ENCODE peak calls at places on chromosome 18, in eight cellular contexts. One of them, this sample, is unnamed.

GRCh38 chr18:34947711-34948125 is 93.5 kb upstream of the MAPRE2 start:
- DNase-seq in MM.1S: no peak
- DNase-seq in GM23248: peak
- DNase-seq in hepatocyte: no peak
- DNase-seq in SK-N-SH: no peak
- DNase-seq in PC-3: peak
- DNase-seq in neural progenitor cell: no peak
- DNase-seq in GM23338: no peak
- DNase-seq in this sample: no peak

GRCh38 chr18:45727068-45727467 is 3.1 kb downstream of the SLC14A1 start:
- DNase-seq in MM.1S: no peak
- DNase-seq in neural progenitor cell: no peak
- DNase-seq in SK-N-SH: no peak
- DNase-seq in PC-3: no peak
- DNase-seq in GM23248: no peak
- DNase-seq in GM23338: no peak
- DNase-seq in hepatocyte: no peak
- DNase-seq in this sample: no peak

GRCh38 chr18:3526421-3527354 is 76.7 kb downstream of the TGIF1 start:
- DNase-seq in hepatocyte: peak
- DNase-seq in SK-N-SH: peak
- DNase-seq in neural progenitor cell: peak
- DNase-seq in MM.1S: peak
- DNase-seq in GM23338: peak
- DNase-seq in GM23248: peak
- DNase-seq in PC-3: no peak
- DNase-seq in this sample: no peak

GRCh38 chr18:36769611-36770314 is 59.0 kb downstream of the TPGS2 start:
- DNase-seq in hepatocyte: no peak
- DNase-seq in MM.1S: no peak
- DNase-seq in neural progenitor cell: peak
- DNase-seq in GM23248: peak
- DNase-seq in SK-N-SH: no peak
- DNase-seq in PC-3: no peak
- DNase-seq in GM23338: peak
- DNase-seq in this sample: no peak

GRCh38 chr18:21164746-21165145 is 53.1 kb upstream of the ROCK1 start:
- DNase-seq in GM23248: peak
- DNase-seq in PC-3: no peak
- DNase-seq in SK-N-SH: no peak
- DNase-seq in hepatocyte: no peak
- DNase-seq in neural progenitor cell: no peak
- DNase-seq in MM.1S: no peak
- DNase-seq in GM23338: no peak
- DNase-seq in this sample: no peak

GRCh38 chr18:43158381-43158780 is 42.9 kb upstream of the RIT2 start:
- DNase-seq in neural progenitor cell: no peak
- DNase-seq in GM23338: no peak
- DNase-seq in GM23248: no peak
- DNase-seq in MM.1S: no peak
- DNase-seq in SK-N-SH: no peak
- DNase-seq in PC-3: no peak
- DNase-seq in hepatocyte: no peak
- DNase-seq in this sample: no peak

GRCh38 chr18:39945076-39945475 is 2010.0 kb upstream of the PIK3C3 start:
- DNase-seq in GM23248: no peak
- DNase-seq in PC-3: peak
- DNase-seq in hepatocyte: no peak
- DNase-seq in GM23338: no peak
- DNase-seq in MM.1S: no peak
- DNase-seq in neural progenitor cell: no peak
- DNase-seq in SK-N-SH: no peak
- DNase-seq in this sample: no peak

GRCh38 chr18:22930089-22930713 is 2.9 kb upstream of the RBBP8 start:
- DNase-seq in MM.1S: peak
- DNase-seq in hepatocyte: peak
- DNase-seq in GM23338: peak
- DNase-seq in PC-3: peak
- DNase-seq in GM23248: peak
- DNase-seq in neural progenitor cell: peak
- DNase-seq in SK-N-SH: peak
- DNase-seq in this sample: peak

GRCh38 chr18:75291460-75291859 is 80.9 kb downstream of the TSHZ1 start:
- DNase-seq in SK-N-SH: no peak
- DNase-seq in GM23338: no peak
- DNase-seq in MM.1S: no peak
- DNase-seq in neural progenitor cell: no peak
- DNase-seq in PC-3: no peak
- DNase-seq in hepatocyte: no peak
- DNase-seq in GM23248: no peak
- DNase-seq in this sample: no peak

GRCh38 chr18:3579701-3580100 is 129.7 kb downstream of the TGIF1 start:
- DNase-seq in GM23338: no peak
- DNase-seq in GM23248: peak
- DNase-seq in hepatocyte: no peak
- DNase-seq in SK-N-SH: no peak
- DNase-seq in PC-3: peak
- DNase-seq in MM.1S: no peak
- DNase-seq in neural progenitor cell: no peak
- DNase-seq in this sample: no peak

GRCh38 chr18:52992041-52992440 is 652.0 kb downstream of the DCC start:
- DNase-seq in hepatocyte: peak
- DNase-seq in SK-N-SH: peak
- DNase-seq in GM23338: peak
- DNase-seq in PC-3: no peak
- DNase-seq in neural progenitor cell: peak
- DNase-seq in MM.1S: no peak
- DNase-seq in GM23248: no peak
- DNase-seq in this sample: no peak

GRCh38 chr18:51196116-51196810 is 1.2 kb downstream of the MEX3C start:
- DNase-seq in PC-3: no peak
- DNase-seq in SK-N-SH: no peak
- DNase-seq in MM.1S: peak
- DNase-seq in hepatocyte: peak
- DNase-seq in GM23248: peak
- DNase-seq in neural progenitor cell: peak
- DNase-seq in GM23338: no peak
- DNase-seq in this sample: peak

GRCh38 chr18:46401486-46402115 is 255.4 kb downstream of the LOXHD1 start:
- DNase-seq in neural progenitor cell: no peak
- DNase-seq in PC-3: no peak
- DNase-seq in SK-N-SH: no peak
- DNase-seq in MM.1S: no peak
- DNase-seq in GM23338: no peak
- DNase-seq in hepatocyte: no peak
- DNase-seq in GM23248: no peak
- DNase-seq in this sample: no peak

GRCh38 chr18:48161911-48162698 is 231.6 kb upstream of the SMAD2 start:
- DNase-seq in neural progenitor cell: no peak
- DNase-seq in PC-3: no peak
- DNase-seq in SK-N-SH: no peak
- DNase-seq in hepatocyte: no peak
- DNase-seq in GM23248: no peak
- DNase-seq in GM23338: peak
- DNase-seq in MM.1S: no peak
- DNase-seq in this sample: no peak

GRCh38 chr18:78742346-78742745 is 237.3 kb upstream of the SALL3 start:
- DNase-seq in hepatocyte: no peak
- DNase-seq in GM23248: no peak
- DNase-seq in MM.1S: no peak
- DNase-seq in neural progenitor cell: no peak
- DNase-seq in SK-N-SH: no peak
- DNase-seq in PC-3: no peak
- DNase-seq in GM23338: no peak
- DNase-seq in this sample: no peak

GRCh38 chr18:79545255-79545654 is 134.3 kb upstream of the CTDP1 start:
- DNase-seq in MM.1S: no peak
- DNase-seq in GM23248: no peak
- DNase-seq in GM23338: no peak
- DNase-seq in SK-N-SH: no peak
- DNase-seq in hepatocyte: no peak
- DNase-seq in PC-3: no peak
- DNase-seq in neural progenitor cell: no peak
- DNase-seq in this sample: no peak

GRCh38 chr18:55477537-55478300 is 110.3 kb downstream of the TCF4 start:
- DNase-seq in SK-N-SH: no peak
- DNase-seq in neural progenitor cell: no peak
- DNase-seq in GM23248: peak
- DNase-seq in hepatocyte: peak
- DNase-seq in MM.1S: peak
- DNase-seq in PC-3: peak
- DNase-seq in GM23338: no peak
- DNase-seq in this sample: peak

GRCh38 chr18:56933472-56933871 is 213.4 kb upstream of the BOD1L2 start:
- DNase-seq in neural progenitor cell: no peak
- DNase-seq in MM.1S: no peak
- DNase-seq in SK-N-SH: no peak
- DNase-seq in GM23248: no peak
- DNase-seq in GM23338: no peak
- DNase-seq in PC-3: peak
- DNase-seq in hepatocyte: no peak
- DNase-seq in this sample: no peak

GRCh38 chr18:28511421-28511821 is 334.5 kb upstream of the CDH2 start:
- DNase-seq in SK-N-SH: no peak
- DNase-seq in GM23338: no peak
- DNase-seq in PC-3: peak
- DNase-seq in neural progenitor cell: no peak
- DNase-seq in GM23248: peak
- DNase-seq in hepatocyte: no peak
- DNase-seq in MM.1S: no peak
- DNase-seq in this sample: no peak

GRCh38 chr18:11850821-11851155 is 425 bp upstream of the CHMP1B start:
- DNase-seq in GM23338: peak
- DNase-seq in SK-N-SH: peak
- DNase-seq in PC-3: no peak
- DNase-seq in MM.1S: no peak
- DNase-seq in hepatocyte: no peak
- DNase-seq in neural progenitor cell: no peak
- DNase-seq in GM23248: peak
- DNase-seq in this sample: no peak

GRCh38 chr18:71729611-71730010 is 814.5 kb downstream of the CBLN2 start:
- DNase-seq in PC-3: no peak
- DNase-seq in MM.1S: peak
- DNase-seq in SK-N-SH: no peak
- DNase-seq in GM23338: no peak
- DNase-seq in hepatocyte: no peak
- DNase-seq in neural progenitor cell: no peak
- DNase-seq in GM23248: no peak
- DNase-seq in this sample: no peak

GRCh38 chr18:32048507-32049091 is 30.0 kb downstream of the RNF125 start:
- DNase-seq in SK-N-SH: no peak
- DNase-seq in GM23338: no peak
- DNase-seq in PC-3: no peak
- DNase-seq in MM.1S: no peak
- DNase-seq in GM23248: peak
- DNase-seq in neural progenitor cell: no peak
- DNase-seq in hepatocyte: peak
- DNase-seq in this sample: peak
- TF ChIP-seq EZH2phosphoT487 in SK-N-SH: no peak
- TF ChIP-seq EZH2phosphoT487 in GM23338: no peak
- TF ChIP-seq EZH2phosphoT487 in PC-3: no peak
- TF ChIP-seq EZH2phosphoT487 in MM.1S: no peak
- TF ChIP-seq EZH2phosphoT487 in GM23248: no peak
- TF ChIP-seq EZH2phosphoT487 in neural progenitor cell: no peak
- TF ChIP-seq EZH2phosphoT487 in hepatocyte: no peak
- TF ChIP-seq EZH2phosphoT487 in this sample: no peak

DNA sequence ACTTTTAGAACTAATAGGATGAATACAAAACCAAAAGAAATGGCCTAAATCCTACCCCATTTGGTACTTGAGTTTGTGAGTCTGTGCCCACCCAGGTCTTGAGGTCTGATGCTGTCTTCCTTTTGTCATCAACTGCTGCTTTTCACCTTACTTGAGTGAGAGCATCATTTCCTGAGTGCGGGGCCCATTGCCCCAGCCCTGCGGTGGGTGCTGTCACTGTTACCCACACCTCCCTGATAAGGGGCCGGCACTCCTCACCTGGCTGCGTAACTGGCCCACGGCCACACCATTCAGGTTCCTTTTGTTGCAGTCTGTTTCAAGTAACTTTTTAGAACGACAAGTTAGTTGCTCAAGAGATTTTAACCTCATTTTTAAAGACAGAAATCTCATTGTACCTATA is 25.3 kb downstream of the RAB12 start:
- DNase-seq in neural progenitor cell: no peak
- DNase-seq in MM.1S: no peak
- DNase-seq in GM23338: no peak
- DNase-seq in SK-N-SH: no peak
- DNase-seq in GM23248: no peak
- DNase-seq in PC-3: no peak
- DNase-seq in hepatocyte: no peak
- DNase-seq in this sample: no peak
- H2AFZ ChIP-seq in neural progenitor cell: no peak
- H2AFZ ChIP-seq in MM.1S: no peak
- H2AFZ ChIP-seq in GM23338: no peak
- H2AFZ ChIP-seq in SK-N-SH: no peak
- H2AFZ ChIP-seq in GM23248: no peak
- H2AFZ ChIP-seq in PC-3: no peak
- H2AFZ ChIP-seq in hepatocyte: no peak
- H2AFZ ChIP-seq in this sample: no peak

GRCh38 chr18:59905686-59906091 is 5.9 kb downstream of the PMAIP1 start:
- DNase-seq in neural progenitor cell: no peak
- DNase-seq in PC-3: no peak
- DNase-seq in hepatocyte: no peak
- DNase-seq in GM23248: no peak
- DNase-seq in MM.1S: no peak
- DNase-seq in SK-N-SH: no peak
- DNase-seq in GM23338: no peak
- DNase-seq in this sample: no peak
- H3K27ac ChIP-seq in neural progenitor cell: no peak
- H3K27ac ChIP-seq in PC-3: no peak
- H3K27ac ChIP-seq in hepatocyte: no peak
- H3K27ac ChIP-seq in GM23248: no peak
- H3K27ac ChIP-seq in MM.1S: no peak
- H3K27ac ChIP-seq in SK-N-SH: peak
- H3K27ac ChIP-seq in GM23338: peak
- H3K27ac ChIP-seq in this sample: no peak

GRCh38 chr18:63321291-63321690 is 1.7 kb upstream of the BCL2 start:
- DNase-seq in MM.1S: no peak
- DNase-seq in neural progenitor cell: no peak
- DNase-seq in GM23338: no peak
- DNase-seq in hepatocyte: no peak
- DNase-seq in GM23248: no peak
- DNase-seq in SK-N-SH: no peak
- DNase-seq in PC-3: no peak
- DNase-seq in this sample: no peak

GRCh38 chr18:63319383-63320040 is at the start of gene BCL2:
- DNase-seq in PC-3: peak
- DNase-seq in GM23248: peak
- DNase-seq in SK-N-SH: no peak
- DNase-seq in GM23338: peak
- DNase-seq in hepatocyte: peak
- DNase-seq in neural progenitor cell: peak
- DNase-seq in MM.1S: peak
- DNase-seq in this sample: peak

GRCh38 chr18:63322246-63322645 is 2.7 kb upstream of the BCL2 start:
- DNase-seq in SK-N-SH: no peak
- DNase-seq in GM23248: no peak
- DNase-seq in hepatocyte: no peak
- DNase-seq in PC-3: no peak
- DNase-seq in GM23338: no peak
- DNase-seq in MM.1S: no peak
- DNase-seq in neural progenitor cell: no peak
- DNase-seq in this sample: no peak

GRCh38 chr18:63320041-63320689 is 596 bp upstream of the BCL2 start:
- DNase-seq in GM23248: peak
- DNase-seq in PC-3: peak
- DNase-seq in neural progenitor cell: peak
- DNase-seq in hepatocyte: peak
- DNase-seq in SK-N-SH: peak
- DNase-seq in MM.1S: peak
- DNase-seq in GM23338: peak
- DNase-seq in this sample: peak

GRCh38 chr18:63320690-63321265 is 1.2 kb upstream of the BCL2 start:
- DNase-seq in SK-N-SH: peak
- DNase-seq in GM23338: peak
- DNase-seq in hepatocyte: peak
- DNase-seq in MM.1S: peak
- DNase-seq in PC-3: peak
- DNase-seq in GM23248: no peak
- DNase-seq in neural progenitor cell: peak
- DNase-seq in this sample: peak
- TF ChIP-seq EZH2phosphoT487 in SK-N-SH: no peak
- TF ChIP-seq EZH2phosphoT487 in GM23338: no peak
- TF ChIP-seq EZH2phosphoT487 in hepatocyte: no peak
- TF ChIP-seq EZH2phosphoT487 in MM.1S: no peak
- TF ChIP-seq EZH2phosphoT487 in PC-3: no peak
- TF ChIP-seq EZH2phosphoT487 in GM23248: no peak
- TF ChIP-seq EZH2phosphoT487 in neural progenitor cell: no peak
- TF ChIP-seq EZH2phosphoT487 in this sample: no peak

This sample was measured in OCI-LY7.